ENCODE peak calls at places on chromosomes 12 and 14, in seven cellular contexts. J, C, A, G, F, W and S are unnamed samples.

GRCh38 chr12:79344855-79345840 is 345.6 kb downstream of the PAWR start:
- DNase-seq in A (peak), F (no peak), G (no peak), J (no peak), C (no peak), W (peak), S (peak)

GRCh38 chr12:2295941-2296461 is 243.2 kb downstream of the CACNA1C start:
- DNase-seq in J (no peak), F (no peak), A (peak), C (no peak), G (no peak), W (no peak), S (peak)

GRCh38 chr14:59305231-59305630 is 116.8 kb downstream of the DAAM1 start:
- DNase-seq in C (no peak), J (no peak), A (peak), F (no peak), W (no peak), G (no peak), S (no peak)

GRCh38 chr12:82440885-82441284 is 82.6 kb downstream of the METTL25 start:
- DNase-seq in A (no peak), C (no peak), J (no peak), G (no peak), W (no peak), F (no peak), S (no peak)

GRCh38 chr12:12365931-12366431 is 9.1 kb downstream of the BORCS5 start:
- DNase-seq in F (no peak), C (no peak), W (no peak), A (no peak), G (no peak), J (no peak), S (no peak)

GRCh38 chr14:36579573-36580140 is 2.8 kb downstream of the NKX2-8 start:
- DNase-seq in A (no peak), J (no peak), C (no peak), W (no peak), F (no peak), G (no peak), S (no peak)

GRCh38 chr12:6697584-6698351 is 2.8 kb downstream of the PIANP start:
- DNase-seq in J (no peak), W (peak), G (peak), C (no peak), A (peak), F (no peak), S (peak)

GRCh38 chr14:30195946-30196345 is 268.3 kb upstream of the PRKD1 start:
- DNase-seq in G (no peak), J (no peak), W (no peak), A (peak), C (no peak), F (no peak), S (peak)

GRCh38 chr12:79710707-79711483 is 20.1 kb upstream of the PAWR start:
- DNase-seq in G (no peak), J (no peak), F (no peak), C (no peak), A (no peak), W (peak), S (no peak)

GRCh38 chr14:54722791-54723432 is 156.0 kb downstream of the SAMD4A start:
- DNase-seq in F (no peak), W (no peak), C (no peak), G (no peak), A (peak), J (no peak), S (peak)

GRCh38 chr14:91806716-91807115 is 60.6 kb downstream of the TC2N start:
- DNase-seq in F (no peak), C (no peak), G (no peak), W (no peak), J (no peak), A (no peak), S (no peak)

GRCh38 chr12:24069532-24070395 is 120.3 kb upstream of the SOX5 start:
- DNase-seq in A (peak), J (no peak), G (no peak), F (no peak), C (no peak), W (no peak), S (no peak)

GRCh38 chr12:27766587-27766986 is 13.4 kb upstream of the KLHL42 start:
- DNase-seq in J (no peak), F (no peak), A (no peak), W (no peak), C (no peak), G (no peak), S (no peak)

GRCh38 chr12:80443974-80444666 is at the start of gene PTPRQ:
- DNase-seq in A (peak), J (no peak), W (no peak), F (no peak), C (no peak), G (no peak), S (no peak)

GRCh38 chr12:1793426-1794210 is 26.7 kb upstream of the LRTM2 start:
- DNase-seq in G (no peak), F (no peak), J (no peak), C (no peak), A (no peak), W (no peak), S (no peak)

GRCh38 chr12:111450676-111451075 is 45.0 kb downstream of the SH2B3 start:
- DNase-seq in G (no peak), A (no peak), C (no peak), J (no peak), W (no peak), F (no peak), S (no peak)

GRCh38 chr12:76020731-76021672 is 10.6 kb downstream of the PHLDA1 start:
- DNase-seq in A (peak), F (peak), J (peak), W (peak), C (no peak), G (peak), S (peak)

GRCh38 chr14:21267886-21268611 is 1.2 kb downstream of the HNRNPC start:
- DNase-seq in F (no peak), A (peak), J (no peak), G (no peak), C (no peak), W (no peak), S (no peak)

GRCh38 chr14:66405158-66405557 is 81.0 kb upstream of the CCDC196 start:
- DNase-seq in A (peak), G (no peak), F (no peak), W (no peak), J (no peak), C (no peak), S (peak)

GRCh38 chr14:96634896-96635295 is 132.7 kb downstream of the PAPOLA start:
- DNase-seq in W (no peak), C (no peak), J (no peak), A (no peak), F (no peak), G (peak), S (no peak)

GRCh38 chr14:102320033-102320660 is 601 bp downstream of the ZNF839 start:
- DNase-seq in C (peak), W (peak), G (peak), J (peak), A (peak), F (peak), S (peak)

GRCh38 chr14:23638414-23639047 is 2.4 kb downstream of the DHRS2 start:
- DNase-seq in G (no peak), A (no peak), J (no peak), W (no peak), C (no peak), F (no peak), S (no peak)

GRCh38 chr12:85679296-85679695 is 156.9 kb downstream of the RASSF9 start:
- DNase-seq in G (no peak), W (no peak), A (no peak), C (no peak), J (no peak), F (no peak), S (no peak)

GRCh38 chr12:31874961-31875608 is 84.1 kb upstream of the RESF1 start:
- DNase-seq in C (no peak), A (peak), W (peak), G (peak), F (peak), J (peak), S (peak)

GRCh38 chr14:42629553-42629952 is 1022.9 kb downstream of the LRFN5 start:
- DNase-seq in G (no peak), C (no peak), W (no peak), F (no peak), A (no peak), J (no peak), S (no peak)